ENCODE peak calls at places on chromosomes 11 and 22, in eight cellular contexts. X is EL; R is AG09309; C is fibroblast of lung; S is HuH-7; I is mesendoderm; W is activated CD4-positive, alpha-beta T cell treated with anti-CD3 and anti-CD28 coated beads for 36 hours; H is pulmonary artery endothelial cell. J is an unnamed sample.

GRCh38 chr11:3837793-3838192 is 3.0 kb downstream of the RHOG start:
- DNase-seq in H (no peak), S (no peak), W (no peak), C (no peak), X (peak), I (no peak), R (no peak), J (no peak)

GRCh38 chr22:36745301-36745995 is 30.5 kb downstream of the IFT27 start:
- DNase-seq in X (no peak), W (no peak), C (no peak), R (no peak), I (no peak), S (no peak), H (no peak), J (no peak)

GRCh38 chr22:46171940-46172339 is 21.6 kb downstream of the PPARA start:
- DNase-seq in X (peak), H (no peak), W (no peak), S (no peak), I (no peak), C (peak), R (peak), J (peak)

GRCh38 chr11:65797711-65798110 is 10.8 kb downstream of the OVOL1 start:
- DNase-seq in H (no peak), W (no peak), X (no peak), R (no peak), I (no peak), S (no peak), C (no peak), J (no peak)

GRCh38 chr22:25706197-25706596 is 35.8 kb upstream of the MYO18B start:
- DNase-seq in I (no peak), C (no peak), S (no peak), H (no peak), W (no peak), R (no peak), X (no peak), J (no peak)

GRCh38 chr11:85912414-85912813 is 57.2 kb downstream of the CCDC83 start:
- DNase-seq in R (no peak), X (no peak), I (no peak), S (no peak), W (no peak), H (no peak), C (no peak), J (no peak)

GRCh38 chr11:112157274-112157766 is 6.6 kb downstream of the IL18 start:
- DNase-seq in W (no peak), I (peak), X (peak), R (peak), C (peak), S (no peak), H (peak), J (peak)

GRCh38 chr11:32071811-32072210 is 19.1 kb upstream of the RCN1 start:
- DNase-seq in R (peak), C (peak), H (no peak), X (peak), I (peak), W (no peak), S (peak), J (no peak)

GRCh38 chr11:107301886-107302285 is 155.7 kb downstream of the CWF19L2 start:
- DNase-seq in C (no peak), I (peak), H (no peak), X (peak), S (no peak), R (no peak), W (no peak), J (no peak)

GRCh38 chr22:19350476-19350859 is 58.9 kb upstream of the CLTCL1 start:
- DNase-seq in C (no peak), X (no peak), R (no peak), S (no peak), I (no peak), H (no peak), W (no peak), J (no peak)